ENCODE peak calls at places on chromosomes 11 and 22, in seven cellular contexts. One of them, this sample, is unnamed. For H3K27me3, the result is how much of the 10 kb centered on the place peaks cover.

GRCh38 chr11:83480811-83481210 is 194.6 kb upstream of the CCDC90B start:
- DNase-seq in gastrocnemius medialis: no peak
- DNase-seq in sigmoid colon: no peak
- DNase-seq in adrenal gland: no peak
- DNase-seq in GM12878: no peak
- DNase-seq in body of pancreas: no peak
- DNase-seq in heart left ventricle: no peak
- DNase-seq in this sample: no peak

GRCh38 chr11:74663315-74663714 is 67.9 kb downstream of the CHRDL2 start:
- DNase-seq in gastrocnemius medialis: no peak
- DNase-seq in GM12878: no peak
- DNase-seq in adrenal gland: no peak
- DNase-seq in sigmoid colon: no peak
- DNase-seq in body of pancreas: no peak
- DNase-seq in heart left ventricle: no peak
- DNase-seq in this sample: no peak

GRCh38 chr11:35571703-35572102 is 46.3 kb upstream of the PAMR1 start:
- DNase-seq in GM12878: no peak
- DNase-seq in body of pancreas: no peak
- DNase-seq in gastrocnemius medialis: no peak
- DNase-seq in sigmoid colon: no peak
- DNase-seq in heart left ventricle: no peak
- DNase-seq in adrenal gland: no peak
- DNase-seq in this sample: no peak

GRCh38 chr11:1632053-1632714 is 2.6 kb downstream of the KRTAP5-5 start:
- DNase-seq in body of pancreas: peak
- DNase-seq in sigmoid colon: peak
- DNase-seq in gastrocnemius medialis: no peak
- DNase-seq in adrenal gland: no peak
- DNase-seq in GM12878: no peak
- DNase-seq in heart left ventricle: no peak
- DNase-seq in this sample: no peak

GRCh38 chr11:75591966-75592365 is 29.9 kb downstream of the SERPINH1 start:
- DNase-seq in sigmoid colon: no peak
- DNase-seq in heart left ventricle: no peak
- DNase-seq in GM12878: no peak
- DNase-seq in body of pancreas: no peak
- DNase-seq in adrenal gland: no peak
- DNase-seq in gastrocnemius medialis: no peak
- DNase-seq in this sample: no peak

GRCh38 chr11:86811637-86812321 is 11.4 kb downstream of the PRSS23 start:
- DNase-seq in gastrocnemius medialis: no peak
- DNase-seq in adrenal gland: no peak
- DNase-seq in body of pancreas: peak
- DNase-seq in sigmoid colon: no peak
- DNase-seq in GM12878: no peak
- DNase-seq in heart left ventricle: no peak
- DNase-seq in this sample: no peak

GRCh38 chr11:86205415-86206268 is 38.9 kb upstream of the EED start:
- DNase-seq in heart left ventricle: no peak
- DNase-seq in GM12878: no peak
- DNase-seq in body of pancreas: no peak
- DNase-seq in sigmoid colon: no peak
- DNase-seq in adrenal gland: peak
- DNase-seq in gastrocnemius medialis: no peak
- DNase-seq in this sample: no peak

GRCh38 chr22:32728291-32728690 is 73.2 kb upstream of the TIMP3 start:
- DNase-seq in sigmoid colon: no peak
- DNase-seq in adrenal gland: no peak
- DNase-seq in GM12878: no peak
- DNase-seq in heart left ventricle: no peak
- DNase-seq in gastrocnemius medialis: no peak
- DNase-seq in body of pancreas: no peak
- DNase-seq in this sample: no peak

GRCh38 chr11:113182288-113182687 is 132.1 kb upstream of the TTC12 start:
- DNase-seq in body of pancreas: no peak
- DNase-seq in GM12878: no peak
- DNase-seq in heart left ventricle: no peak
- DNase-seq in sigmoid colon: no peak
- DNase-seq in adrenal gland: no peak
- DNase-seq in gastrocnemius medialis: no peak
- DNase-seq in this sample: no peak

GRCh38 chr11:57800444-57801184 is 39.0 kb downstream of the CTNND1 start:
- DNase-seq in gastrocnemius medialis: no peak
- DNase-seq in sigmoid colon: no peak
- DNase-seq in body of pancreas: peak
- DNase-seq in adrenal gland: no peak
- DNase-seq in GM12878: peak
- DNase-seq in heart left ventricle: no peak
- DNase-seq in this sample: no peak

GRCh38 chr11:131530411-131530810 is 160.0 kb downstream of the NTM start:
- DNase-seq in heart left ventricle: no peak
- DNase-seq in gastrocnemius medialis: no peak
- DNase-seq in sigmoid colon: no peak
- DNase-seq in GM12878: no peak
- DNase-seq in adrenal gland: no peak
- DNase-seq in body of pancreas: no peak
- DNase-seq in this sample: no peak

GRCh38 chr11:6607190-6607635 is 3.6 kb downstream of the ILK start:
- DNase-seq in adrenal gland: no peak
- DNase-seq in heart left ventricle: no peak
- DNase-seq in sigmoid colon: no peak
- DNase-seq in body of pancreas: no peak
- DNase-seq in GM12878: no peak
- DNase-seq in gastrocnemius medialis: no peak
- DNase-seq in this sample: no peak

DNA sequence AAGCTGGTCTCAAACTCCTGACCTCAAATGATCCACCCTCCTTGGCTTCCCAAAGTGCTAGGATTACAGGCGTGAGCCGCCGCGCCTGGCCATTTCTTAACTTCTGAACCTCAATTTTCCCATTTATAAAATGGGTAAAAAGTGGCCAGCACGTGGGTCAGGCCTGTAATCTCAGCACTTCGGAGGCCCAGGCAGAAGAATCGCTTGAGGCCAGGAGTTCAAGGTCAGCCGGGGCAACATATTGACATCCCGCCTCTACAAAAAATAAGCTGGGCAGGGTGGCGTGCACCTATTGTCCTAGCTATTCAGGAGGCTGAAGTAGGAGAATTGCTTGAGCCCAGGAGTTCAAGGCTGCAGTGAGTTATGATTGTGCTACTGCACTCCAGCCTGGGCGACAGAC is 6.5 kb upstream of the DDX6 start:
- DNase-seq in heart left ventricle: no peak
- DNase-seq in adrenal gland: no peak
- DNase-seq in GM12878: no peak
- DNase-seq in body of pancreas: no peak
- DNase-seq in sigmoid colon: no peak
- DNase-seq in gastrocnemius medialis: no peak
- DNase-seq in this sample: no peak
- TF ChIP-seq POLR2A in heart left ventricle: no peak
- TF ChIP-seq POLR2A in adrenal gland: no peak
- TF ChIP-seq POLR2A in GM12878: no peak
- TF ChIP-seq POLR2A in body of pancreas: no peak
- TF ChIP-seq POLR2A in sigmoid colon: no peak
- TF ChIP-seq POLR2A in gastrocnemius medialis: no peak
- TF ChIP-seq POLR2A in this sample: no peak

GRCh38 chr11:2950825-2951224 is 21.6 kb upstream of the PHLDA2 start:
- DNase-seq in heart left ventricle: no peak
- DNase-seq in GM12878: no peak
- DNase-seq in body of pancreas: no peak
- DNase-seq in sigmoid colon: no peak
- DNase-seq in adrenal gland: no peak
- DNase-seq in gastrocnemius medialis: no peak
- DNase-seq in this sample: no peak
- H3K27me3 ChIP-seq in heart left ventricle: under half
- H3K27me3 ChIP-seq in GM12878: under half
- H3K27me3 ChIP-seq in body of pancreas: under half
- H3K27me3 ChIP-seq in sigmoid colon: under half
- H3K27me3 ChIP-seq in adrenal gland: under half
- H3K27me3 ChIP-seq in gastrocnemius medialis: under half
- H3K27me3 ChIP-seq in this sample: under half

GRCh38 chr22:39520874-39521857 is 804 bp downstream of the ATF4 start:
- DNase-seq in GM12878: no peak
- DNase-seq in gastrocnemius medialis: peak
- DNase-seq in heart left ventricle: peak
- DNase-seq in adrenal gland: peak
- DNase-seq in sigmoid colon: peak
- DNase-seq in body of pancreas: peak
- DNase-seq in this sample: peak

GRCh38 chr22:39524089-39524752 is 3.9 kb downstream of the ATF4 start:
- DNase-seq in heart left ventricle: no peak
- DNase-seq in gastrocnemius medialis: peak
- DNase-seq in GM12878: no peak
- DNase-seq in body of pancreas: no peak
- DNase-seq in adrenal gland: no peak
- DNase-seq in sigmoid colon: no peak
- DNase-seq in this sample: no peak

GRCh38 chr22:39524753-39525657 is 4.6 kb downstream of the ATF4 start:
- DNase-seq in GM12878: no peak
- DNase-seq in adrenal gland: no peak
- DNase-seq in body of pancreas: no peak
- DNase-seq in gastrocnemius medialis: no peak
- DNase-seq in sigmoid colon: no peak
- DNase-seq in heart left ventricle: no peak
- DNase-seq in this sample: no peak

GRCh38 chr22:39520054-39520873 is at the start of gene ATF4:
- DNase-seq in body of pancreas: peak
- DNase-seq in heart left ventricle: peak
- DNase-seq in gastrocnemius medialis: peak
- DNase-seq in GM12878: peak
- DNase-seq in adrenal gland: peak
- DNase-seq in sigmoid colon: peak
- DNase-seq in this sample: peak

GRCh38 chr22:39522567-39523300 is 2.4 kb downstream of the ATF4 start:
- DNase-seq in GM12878: no peak
- DNase-seq in heart left ventricle: peak
- DNase-seq in body of pancreas: peak
- DNase-seq in adrenal gland: peak
- DNase-seq in gastrocnemius medialis: peak
- DNase-seq in sigmoid colon: peak
- DNase-seq in this sample: no peak
- TF ChIP-seq POLR2A in GM12878: peak
- TF ChIP-seq POLR2A in heart left ventricle: no peak
- TF ChIP-seq POLR2A in body of pancreas: peak
- TF ChIP-seq POLR2A in adrenal gland: no peak
- TF ChIP-seq POLR2A in gastrocnemius medialis: peak
- TF ChIP-seq POLR2A in sigmoid colon: peak
- TF ChIP-seq POLR2A in this sample: no peak

GRCh38 chr11:44314733-44315132 is 4.8 kb upstream of the ALX4 start:
- DNase-seq in body of pancreas: no peak
- DNase-seq in GM12878: no peak
- DNase-seq in heart left ventricle: no peak
- DNase-seq in sigmoid colon: no peak
- DNase-seq in adrenal gland: no peak
- DNase-seq in gastrocnemius medialis: no peak
- DNase-seq in this sample: no peak

GRCh38 chr11:44313701-44314489 is 4.0 kb upstream of the ALX4 start:
- DNase-seq in gastrocnemius medialis: no peak
- DNase-seq in heart left ventricle: no peak
- DNase-seq in adrenal gland: no peak
- DNase-seq in GM12878: no peak
- DNase-seq in sigmoid colon: no peak
- DNase-seq in body of pancreas: no peak
- DNase-seq in this sample: no peak

GRCh38 chr11:44318369-44318768 is 8.4 kb upstream of the ALX4 start:
- DNase-seq in sigmoid colon: no peak
- DNase-seq in heart left ventricle: no peak
- DNase-seq in body of pancreas: no peak
- DNase-seq in gastrocnemius medialis: no peak
- DNase-seq in GM12878: no peak
- DNase-seq in adrenal gland: no peak
- DNase-seq in this sample: no peak

GRCh38 chr11:44316388-44317240 is 6.7 kb upstream of the ALX4 start:
- DNase-seq in GM12878: no peak
- DNase-seq in sigmoid colon: no peak
- DNase-seq in gastrocnemius medialis: no peak
- DNase-seq in body of pancreas: no peak
- DNase-seq in adrenal gland: no peak
- DNase-seq in heart left ventricle: peak
- DNase-seq in this sample: no peak

GRCh38 chr11:44315947-44316387 is 6.0 kb upstream of the ALX4 start:
- DNase-seq in gastrocnemius medialis: no peak
- DNase-seq in adrenal gland: peak
- DNase-seq in GM12878: no peak
- DNase-seq in heart left ventricle: peak
- DNase-seq in sigmoid colon: no peak
- DNase-seq in body of pancreas: no peak
- DNase-seq in this sample: no peak
- H3K27me3 ChIP-seq in gastrocnemius medialis: half or more
- H3K27me3 ChIP-seq in adrenal gland: half or more
- H3K27me3 ChIP-seq in GM12878: under half
- H3K27me3 ChIP-seq in heart left ventricle: half or more
- H3K27me3 ChIP-seq in sigmoid colon: half or more
- H3K27me3 ChIP-seq in body of pancreas: under half
- H3K27me3 ChIP-seq in this sample: under half

GRCh38 chr11:10303558-10304363 is 1.1 kb upstream of the ADM start:
- DNase-seq in gastrocnemius medialis: peak
- DNase-seq in body of pancreas: peak
- DNase-seq in heart left ventricle: no peak
- DNase-seq in adrenal gland: peak
- DNase-seq in GM12878: no peak
- DNase-seq in sigmoid colon: no peak
- DNase-seq in this sample: peak
- TF ChIP-seq POLR2A in gastrocnemius medialis: no peak
- TF ChIP-seq POLR2A in body of pancreas: peak
- TF ChIP-seq POLR2A in heart left ventricle: no peak
- TF ChIP-seq POLR2A in adrenal gland: no peak
- TF ChIP-seq POLR2A in GM12878: no peak
- TF ChIP-seq POLR2A in sigmoid colon: no peak
- TF ChIP-seq POLR2A in this sample: peak

This sample was measured in right lobe of liver.